ENCODE peak calls at places on chromosomes 11 and 22, in nine cellular contexts. O is kidney, Y is pancreas, N is Karpas-422, Z is HAP-1, R is adrenal gland, U is psoas muscle, H is neural progenitor cell, J is heart left ventricle. L is an unnamed sample. For H3K36me3, the result is how much of the 10 kb centered on the place peaks cover.

GRCh38 chr22:31212783-31213626 is 907 bp downstream of the LIMK2 start:
- DNase-seq in O (no peak), Y (no peak), N (peak), Z (no peak), R (no peak), U (no peak), H (peak), J (no peak), L (no peak)

GRCh38 chr11:59562292-59562691 is 51.0 kb downstream of the OR4D9 start:
- DNase-seq in O (no peak), Y (no peak), N (no peak), Z (no peak), R (no peak), U (no peak), H (no peak), J (no peak), L (no peak)

GRCh38 chr11:47264119-47264915 is 5.6 kb upstream of the MADD start:
- DNase-seq in O (no peak), Y (peak), N (no peak), Z (no peak), R (no peak), U (no peak), H (no peak), J (no peak), L (no peak)

GRCh38 chr11:3810446-3810845 is 2.1 kb downstream of the PGAP2 start:
- DNase-seq in O (no peak), Y (no peak), N (no peak), Z (no peak), R (no peak), U (no peak), H (no peak), J (peak), L (no peak)

GRCh38 chr11:13140873-13141655 is 131.9 kb downstream of the RASSF10 start:
- DNase-seq in O (no peak), Y (no peak), N (no peak), Z (no peak), R (no peak), U (no peak), H (no peak), J (no peak), L (no peak)

GRCh38 chr11:115660072-115660805 is 156.0 kb upstream of the CADM1 start:
- DNase-seq in O (no peak), Y (no peak), N (no peak), Z (no peak), R (no peak), U (no peak), H (peak), J (no peak), L (no peak)

GRCh38 chr11:115304774-115305472 is 199.3 kb downstream of the CADM1 start:
- DNase-seq in O (no peak), Y (no peak), N (no peak), Z (no peak), R (no peak), U (no peak), H (no peak), J (no peak), L (no peak)

GRCh38 chr11:70528046-70528793 is 129.9 kb downstream of the CTTN start:
- DNase-seq in O (peak), Y (peak), N (no peak), Z (no peak), R (no peak), U (no peak), H (no peak), J (peak), L (no peak)

GRCh38 chr22:21937821-21938070 is 14.9 kb downstream of the PPM1F start:
- DNase-seq in O (no peak), Y (no peak), N (no peak), Z (no peak), R (peak), U (peak), H (no peak), J (no peak), L (no peak)

GRCh38 chr11:61718046-61718531 is 34.3 kb upstream of the MYRF start:
- DNase-seq in O (no peak), Y (no peak), N (no peak), Z (no peak), R (no peak), U (no peak), H (no peak), J (no peak), L (no peak)

GRCh38 chr11:94885581-94885980 is 87.8 kb downstream of the CWC15 start:
- DNase-seq in O (no peak), Y (no peak), N (no peak), Z (no peak), R (no peak), U (no peak), H (no peak), J (no peak), L (no peak)

GRCh38 chr11:11081786-11082185 is 223.9 kb upstream of the ZBED5 start:
- DNase-seq in O (no peak), Y (no peak), N (no peak), Z (no peak), R (no peak), U (no peak), H (no peak), J (no peak), L (no peak)

GRCh38 chr11:12143461-12144258 is 33.3 kb downstream of the MICAL2 start:
- DNase-seq in O (no peak), Y (no peak), N (no peak), Z (no peak), R (no peak), U (no peak), H (no peak), J (no peak), L (no peak)

GRCh38 chr11:44848203-44848962 is 102.3 kb downstream of the TP53I11 start:
- DNase-seq in O (peak), Y (no peak), N (no peak), Z (no peak), R (no peak), U (no peak), H (peak), J (no peak), L (no peak)

GRCh38 chr11:27433742-27434141 is 38.8 kb downstream of the LGR4 start:
- DNase-seq in O (no peak), Y (no peak), N (no peak), Z (peak), R (no peak), U (no peak), H (no peak), J (no peak), L (no peak)

GRCh38 chr22:38841635-38842034 is 2.2 kb downstream of the NPTXR start:
- DNase-seq in O (no peak), Y (no peak), N (no peak), Z (no peak), R (no peak), U (no peak), H (no peak), J (no peak), L (no peak)

GRCh38 chr22:29043906-29044575 is 17.6 kb downstream of the C22orf31 start:
- DNase-seq in O (no peak), Y (no peak), N (no peak), Z (no peak), R (no peak), U (no peak), H (no peak), J (no peak), L (no peak)

GRCh38 chr11:528815-529728 is 6.3 kb downstream of the HRAS start:
- DNase-seq in O (no peak), Y (peak), N (no peak), Z (peak), R (no peak), U (no peak), H (no peak), J (no peak), L (no peak)

GRCh38 chr11:104120493-104121200 is 43.3 kb downstream of the PDGFD start:
- DNase-seq in O (no peak), Y (no peak), N (peak), Z (no peak), R (no peak), U (no peak), H (peak), J (no peak), L (no peak)

GRCh38 chr11:8442301-8442700 is 151.7 kb downstream of the STK33 start:
- DNase-seq in O (no peak), Y (no peak), N (no peak), Z (no peak), R (no peak), U (no peak), H (peak), J (no peak), L (no peak)

GRCh38 chr11:46920709-46921108 is 2.4 kb upstream of the LRP4 start:
- DNase-seq in O (no peak), Y (no peak), N (no peak), Z (no peak), R (peak), U (peak), H (no peak), J (peak), L (no peak)

GRCh38 chr22:47633111-47633510 is 870.7 kb downstream of the TBC1D22A start:
- DNase-seq in O (no peak), Y (no peak), N (no peak), Z (no peak), R (no peak), U (no peak), H (no peak), J (no peak), L (no peak)

GRCh38 chr11:20397281-20397680 is 9.8 kb downstream of the PRMT3 start:
- DNase-seq in O (no peak), Y (no peak), N (peak), Z (peak), R (no peak), U (no peak), H (peak), J (no peak), L (no peak)

GRCh38 chr22:43094085-43094484 is 4.9 kb upstream of the TTLL1 start:
- DNase-seq in O (no peak), Y (no peak), N (peak), Z (no peak), R (peak), U (peak), H (no peak), J (peak), L (no peak)

GRCh38 chr22:42376721-42377177 is 55.5 kb downstream of the NFAM1 start:
- DNase-seq in O (peak), Y (no peak), N (no peak), Z (peak), R (peak), U (peak), H (peak), J (peak), L (no peak)

GRCh38 chr22:44102856-44103255 is 77.9 kb upstream of the PARVG start:
- DNase-seq in O (peak), Y (no peak), N (no peak), Z (no peak), R (no peak), U (no peak), H (no peak), J (peak), L (no peak)

GRCh38 chr22:31230871-31231621 is 18.9 kb downstream of the LIMK2 start:
- DNase-seq in O (no peak), Y (no peak), N (peak), Z (no peak), R (peak), U (no peak), H (peak), J (no peak), L (peak)

GRCh38 chr22:30325724-30326703 is 727 bp downstream of the TBC1D10A start:
- DNase-seq in O (peak), Y (peak), N (peak), Z (peak), R (no peak), U (peak), H (peak), J (peak), L (no peak)

GRCh38 chr11:68008381-68009337 is 1.5 kb upstream of the ALDH3B1 start:
- DNase-seq in O (peak), Y (peak), N (peak), Z (no peak), R (peak), U (no peak), H (no peak), J (peak), L (no peak)

GRCh38 chr22:30262917-30263741 is 3.5 kb downstream of the OSM start:
- DNase-seq in O (peak), Y (peak), N (peak), Z (peak), R (peak), U (peak), H (peak), J (peak), L (peak)

GRCh38 chr11:61609970-61610347 is 29.1 kb upstream of the SYT7 start:
- DNase-seq in O (no peak), Y (peak), N (peak), Z (peak), R (no peak), U (no peak), H (peak), J (peak), L (no peak)

GRCh38 chr22:46744581-46744980 is 6.5 kb upstream of the CERK start:
- DNase-seq in O (peak), Y (no peak), N (no peak), Z (no peak), R (no peak), U (no peak), H (no peak), J (no peak), L (no peak)

GRCh38 chr11:1840780-1841480 is 2.1 kb downstream of the TNNI2 start:
- DNase-seq in O (peak), Y (peak), N (no peak), Z (no peak), R (no peak), U (peak), H (no peak), J (peak), L (no peak)

GRCh38 chr11:45152740-45153595 is 6.5 kb downstream of the PRDM11 start:
- DNase-seq in O (no peak), Y (no peak), N (no peak), Z (no peak), R (no peak), U (no peak), H (no peak), J (no peak), L (no peak)

GRCh38 chr22:18115844-18116480 is 5.4 kb downstream of the TUBA8 start:
- DNase-seq in O (no peak), Y (no peak), N (no peak), Z (no peak), R (no peak), U (peak), H (no peak), J (no peak), L (no peak)

GRCh38 chr11:6635082-6635932 is 16.1 kb upstream of the TPP1 start:
- DNase-seq in O (peak), Y (no peak), N (no peak), Z (no peak), R (no peak), U (peak), H (no peak), J (peak), L (no peak)

GRCh38 chr22:44428941-44429615 is 69.0 kb downstream of the RTL6 start:
- DNase-seq in O (peak), Y (no peak), N (no peak), Z (peak), R (no peak), U (no peak), H (no peak), J (no peak), L (no peak)

GRCh38 chr11:108199446-108200321 is 22.8 kb downstream of the NPAT start:
- DNase-seq in O (no peak), Y (no peak), N (no peak), Z (no peak), R (no peak), U (no peak), H (no peak), J (no peak), L (no peak)

GRCh38 chr11:62295504-62295903 is 3.4 kb downstream of the SCGB1D4 start:
- DNase-seq in O (no peak), Y (no peak), N (peak), Z (peak), R (no peak), U (no peak), H (peak), J (no peak), L (no peak)

DNA sequence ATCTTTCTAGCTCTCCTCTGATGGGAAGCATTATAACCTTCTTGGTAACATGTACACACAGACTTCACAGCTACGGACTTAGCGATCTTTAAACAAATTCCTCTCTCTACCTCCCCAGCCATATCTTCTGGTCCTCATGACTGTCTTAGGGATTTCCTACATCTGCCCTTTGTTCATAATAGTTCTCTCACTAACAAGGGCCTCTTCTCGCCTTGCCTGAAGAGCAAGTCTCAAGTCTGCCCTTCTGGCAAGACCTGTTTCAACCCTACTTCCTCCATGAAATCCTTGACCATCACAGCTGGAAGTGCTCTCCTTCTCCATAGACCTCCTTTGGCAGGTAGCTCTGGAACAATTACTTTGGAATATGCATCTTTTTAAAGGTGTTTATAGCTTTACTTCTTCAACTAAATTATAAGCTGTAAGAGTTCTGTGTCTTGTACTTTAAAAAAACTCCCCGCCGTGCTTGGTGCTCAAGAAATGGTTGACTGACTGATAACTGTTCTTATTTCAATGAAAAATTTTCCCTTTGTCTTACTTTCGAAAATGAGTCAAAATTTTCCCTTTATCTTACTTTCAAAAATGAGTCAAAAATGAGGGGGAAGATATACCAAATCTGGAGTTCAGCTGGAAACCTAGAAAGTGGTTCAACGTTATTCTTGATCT is 34.7 kb downstream of the SNX19 start:
- DNase-seq in O (no peak), Y (no peak), N (no peak), Z (no peak), R (no peak), U (no peak), H (no peak), J (no peak), L (no peak)
- H3K36me3 ChIP-seq in O (half or more), Y (under half), N (under half), Z (under half), R (half or more), U (half or more), H (under half), J (half or more), L (under half)

GRCh38 chr22:32668254-32669094 is 133.0 kb upstream of the TIMP3 start:
- DNase-seq in O (no peak), Y (no peak), N (no peak), Z (no peak), R (no peak), U (no peak), H (no peak), J (no peak), L (no peak)

GRCh38 chr22:32674925-32675825 is 126.3 kb upstream of the TIMP3 start:
- DNase-seq in O (no peak), Y (no peak), N (no peak), Z (no peak), R (no peak), U (no peak), H (no peak), J (peak), L (no peak)

GRCh38 chr22:32676196-32676595 is 125.3 kb upstream of the TIMP3 start:
- DNase-seq in O (no peak), Y (no peak), N (no peak), Z (no peak), R (no peak), U (no peak), H (no peak), J (no peak), L (no peak)

GRCh38 chr22:32677876-32678275 is 123.6 kb upstream of the TIMP3 start:
- DNase-seq in O (no peak), Y (no peak), N (no peak), Z (no peak), R (no peak), U (no peak), H (no peak), J (no peak), L (no peak)

GRCh38 chr22:32672542-32672941 is 129.0 kb upstream of the TIMP3 start:
- DNase-seq in O (peak), Y (no peak), N (no peak), Z (no peak), R (no peak), U (no peak), H (no peak), J (no peak), L (no peak)
- H3K36me3 ChIP-seq in O (under half), Y (under half), N (under half), Z (under half), R (under half), U (under half), H (under half), J (under half), L (under half)

DNA sequence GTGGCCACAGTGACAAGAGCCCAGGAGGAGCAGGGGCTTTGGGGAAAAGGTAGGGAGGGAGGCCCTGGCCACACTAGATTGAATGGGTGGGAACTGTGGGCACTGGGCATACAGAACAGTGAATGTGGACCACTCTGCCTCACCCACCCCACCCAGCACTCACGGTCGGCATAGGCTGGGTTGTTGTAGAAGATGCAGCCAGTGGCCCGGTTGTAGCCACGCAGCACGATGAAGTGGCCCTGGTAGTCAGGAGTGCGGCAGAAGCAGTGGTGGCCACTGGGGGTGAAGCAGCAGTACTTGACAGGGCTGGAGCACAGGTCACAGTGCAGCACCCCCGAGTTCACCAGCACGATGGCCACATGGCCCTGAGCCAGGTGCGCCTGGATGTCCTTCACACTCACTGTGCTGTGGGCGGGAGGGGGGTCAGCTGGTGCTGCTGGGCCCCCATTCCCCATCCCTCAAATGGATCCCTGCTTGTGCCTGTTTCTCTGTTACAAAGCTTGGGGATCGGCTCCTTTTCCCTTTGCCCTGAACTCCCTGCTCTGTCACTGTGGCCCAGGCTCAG is 11.2 kb downstream of the GUCD1 start:
- DNase-seq in O (no peak), Y (peak), N (no peak), Z (no peak), R (no peak), U (no peak), H (no peak), J (no peak), L (no peak)
- H3K36me3 ChIP-seq in O (half or more), Y (under half), N (under half), Z (half or more), R (half or more), U (half or more), H (under half), J (half or more), L (under half)

GRCh38 chr22:50282361-50283144 is 12.4 kb upstream of the MAPK11 start:
- DNase-seq in O (peak), Y (no peak), N (no peak), Z (no peak), R (no peak), U (no peak), H (no peak), J (no peak), L (no peak)

GRCh38 chr22:50281957-50282356 is 11.8 kb upstream of the MAPK11 start:
- DNase-seq in O (no peak), Y (no peak), N (no peak), Z (no peak), R (peak), U (no peak), H (no peak), J (peak), L (no peak)

GRCh38 chr22:50281384-50281760 is 11.2 kb upstream of the MAPK11 start:
- DNase-seq in O (no peak), Y (no peak), N (no peak), Z (no peak), R (no peak), U (no peak), H (no peak), J (no peak), L (no peak)

GRCh38 chr22:50280022-50280707 is 10.0 kb upstream of the MAPK11 start:
- DNase-seq in O (no peak), Y (no peak), N (no peak), Z (no peak), R (no peak), U (no peak), H (no peak), J (no peak), L (no peak)

GRCh38 chr22:50280708-50281383 is 10.7 kb upstream of the MAPK11 start:
- DNase-seq in O (no peak), Y (no peak), N (no peak), Z (no peak), R (no peak), U (no peak), H (no peak), J (no peak), L (no peak)
- H3K36me3 ChIP-seq in O (under half), Y (under half), N (under half), Z (half or more), R (half or more), U (half or more), H (under half), J (half or more), L (under half)